ENCODE peak calls at places on chromosomes 4 and X, in four cellular contexts. One of them, this sample, is unnamed.
A peak's percentile ranks its signal among the peaks of the same experiment; 100 is the strongest.

GRCh38 chr4:4984186-4984585 is 35.1 kb downstream of the CYTL1 start:
- DNase-seq in lung: no peak
- DNase-seq in tibial nerve: no peak
- DNase-seq in adrenal gland: no peak
- DNase-seq in this sample: no peak

GRCh38 chr4:8675383-8675782 is 82.8 kb downstream of the CPZ start:
- DNase-seq in tibial nerve: no peak
- DNase-seq in lung: no peak
- DNase-seq in adrenal gland: no peak
- DNase-seq in this sample: no peak

GRCh38 chr4:10962246-10962645 is 277.7 kb upstream of the CLNK start:
- DNase-seq in tibial nerve: no peak
- DNase-seq in lung: no peak
- DNase-seq in adrenal gland: no peak
- DNase-seq in this sample: no peak

GRCh38 chrX:149630681-149631292 is 805 bp downstream of the TMEM185A start:
- DNase-seq in tibial nerve: no peak
- DNase-seq in adrenal gland: peak; percentile 29
- DNase-seq in lung: no peak
- DNase-seq in this sample: no peak

GRCh38 chr4:139760558-139760957 is 94.9 kb downstream of the MGST2 start:
- DNase-seq in lung: no peak
- DNase-seq in adrenal gland: no peak
- DNase-seq in tibial nerve: no peak
- DNase-seq in this sample: no peak

GRCh38 chr4:15149234-15149841 is 147.1 kb downstream of the CPEB2 start:
- DNase-seq in lung: no peak
- DNase-seq in adrenal gland: no peak
- DNase-seq in tibial nerve: no peak
- DNase-seq in this sample: no peak

GRCh38 chrX:71954458-71954857 is 43.8 kb downstream of the NHSL2 start:
- DNase-seq in lung: no peak
- DNase-seq in tibial nerve: no peak
- DNase-seq in adrenal gland: no peak
- DNase-seq in this sample: no peak

GRCh38 chrX:155682834-155683233 is 70.1 kb upstream of the TMLHE start:
- DNase-seq in tibial nerve: no peak
- DNase-seq in lung: no peak
- DNase-seq in adrenal gland: no peak
- DNase-seq in this sample: no peak

GRCh38 chrX:153519569-153520285 is 2.3 kb downstream of the ATP2B3 start:
- DNase-seq in lung: no peak
- DNase-seq in tibial nerve: no peak
- DNase-seq in adrenal gland: no peak
- DNase-seq in this sample: no peak

GRCh38 chr4:155197757-155198156 is 10.7 kb upstream of the NPY2R start:
- DNase-seq in lung: no peak
- DNase-seq in tibial nerve: no peak
- DNase-seq in adrenal gland: no peak
- DNase-seq in this sample: no peak

GRCh38 chrX:155873203-155873602 is 7.9 kb upstream of the VAMP7 start:
- DNase-seq in tibial nerve: no peak
- DNase-seq in adrenal gland: no peak
- DNase-seq in lung: no peak
- DNase-seq in this sample: no peak

GRCh38 chrX:151359931-151360871 is 36.8 kb upstream of the VMA21 start:
- DNase-seq in lung: no peak
- DNase-seq in adrenal gland: peak; percentile 40
- DNase-seq in tibial nerve: no peak
- DNase-seq in this sample: no peak

GRCh38 chr4:85867281-85867680 is 392.3 kb downstream of the ARHGAP24 start:
- DNase-seq in adrenal gland: no peak
- DNase-seq in tibial nerve: no peak
- DNase-seq in lung: no peak
- DNase-seq in this sample: no peak

GRCh38 chr4:18103876-18104275 is 82.3 kb upstream of the LCORL start:
- DNase-seq in adrenal gland: no peak
- DNase-seq in tibial nerve: no peak
- DNase-seq in lung: no peak
- DNase-seq in this sample: no peak

GRCh38 chr4:83010111-83010521 is 507 bp downstream of the LIN54 start:
- DNase-seq in lung: no peak
- DNase-seq in tibial nerve: no peak
- DNase-seq in adrenal gland: no peak
- DNase-seq in this sample: no peak

GRCh38 chr4:163332526-163333405 is at the start of gene NPY1R:
- DNase-seq in lung: peak; percentile 68
- DNase-seq in tibial nerve: peak; percentile 38
- DNase-seq in adrenal gland: peak; percentile 78
- DNase-seq in this sample: peak; percentile 17

GRCh38 chr4:133130171-133130570 is 18.9 kb upstream of the PCDH10 start:
- DNase-seq in adrenal gland: no peak
- DNase-seq in lung: no peak
- DNase-seq in tibial nerve: no peak
- DNase-seq in this sample: no peak

GRCh38 chr4:40552536-40552935 is 77.1 kb downstream of the RBM47 start:
- DNase-seq in tibial nerve: no peak
- DNase-seq in adrenal gland: no peak
- DNase-seq in lung: no peak
- DNase-seq in this sample: no peak

GRCh38 chr4:169024762-169025161 is 14.7 kb upstream of the CBR4 start:
- DNase-seq in adrenal gland: no peak
- DNase-seq in tibial nerve: no peak
- DNase-seq in lung: no peak
- DNase-seq in this sample: no peak

GRCh38 chr4:151766691-151767090 is 5.9 kb upstream of the GATB start:
- DNase-seq in tibial nerve: no peak
- DNase-seq in adrenal gland: no peak
- DNase-seq in lung: no peak
- DNase-seq in this sample: no peak

GRCh38 chr4:59597536-59598232 is 1602.4 kb upstream of the ADGRL3 start:
- DNase-seq in lung: no peak
- DNase-seq in adrenal gland: no peak
- DNase-seq in tibial nerve: no peak
- DNase-seq in this sample: no peak

GRCh38 chr4:8019396-8020365 is 80.0 kb upstream of the AFAP1 start:
- DNase-seq in lung: peak; percentile 38
- DNase-seq in tibial nerve: no peak
- DNase-seq in adrenal gland: no peak
- DNase-seq in this sample: no peak

GRCh38 chr4:78747328-78747946 is 28.7 kb upstream of the BMP2K start:
- DNase-seq in lung: no peak
- DNase-seq in tibial nerve: no peak
- DNase-seq in adrenal gland: no peak
- DNase-seq in this sample: peak; percentile 93

GRCh38 chrX:2609431-2610238 is 81.5 kb upstream of the CD99 start:
- DNase-seq in adrenal gland: no peak
- DNase-seq in tibial nerve: no peak
- DNase-seq in lung: no peak
- DNase-seq in this sample: no peak

GRCh38 chr4:21790437-21791029 is 158.0 kb downstream of the KCNIP4 start:
- DNase-seq in tibial nerve: no peak
- DNase-seq in lung: no peak
- DNase-seq in adrenal gland: no peak
- DNase-seq in this sample: no peak

GRCh38 chrX:54452920-54453319 is 12.7 kb downstream of the TSR2 start:
- DNase-seq in lung: no peak
- DNase-seq in adrenal gland: no peak
- DNase-seq in tibial nerve: no peak
- DNase-seq in this sample: no peak

GRCh38 chrX:31609130-31609529 is 537.3 kb upstream of the FTHL17 start:
- DNase-seq in tibial nerve: no peak
- DNase-seq in lung: no peak
- DNase-seq in adrenal gland: no peak
- DNase-seq in this sample: peak; percentile 88

GRCh38 chr4:72846280-72847111 is 223.0 kb downstream of the COX18 start:
- DNase-seq in adrenal gland: no peak
- DNase-seq in tibial nerve: no peak
- DNase-seq in lung: no peak
- DNase-seq in this sample: no peak

GRCh38 chrX:39324233-39324632 is 523.0 kb downstream of the MID1IP1 start:
- DNase-seq in tibial nerve: no peak
- DNase-seq in adrenal gland: no peak
- DNase-seq in lung: no peak
- DNase-seq in this sample: no peak
- TF ChIP-seq CTCF in tibial nerve: no peak
- TF ChIP-seq CTCF in adrenal gland: no peak
- TF ChIP-seq CTCF in lung: no peak
- TF ChIP-seq CTCF in this sample: no peak

DNA sequence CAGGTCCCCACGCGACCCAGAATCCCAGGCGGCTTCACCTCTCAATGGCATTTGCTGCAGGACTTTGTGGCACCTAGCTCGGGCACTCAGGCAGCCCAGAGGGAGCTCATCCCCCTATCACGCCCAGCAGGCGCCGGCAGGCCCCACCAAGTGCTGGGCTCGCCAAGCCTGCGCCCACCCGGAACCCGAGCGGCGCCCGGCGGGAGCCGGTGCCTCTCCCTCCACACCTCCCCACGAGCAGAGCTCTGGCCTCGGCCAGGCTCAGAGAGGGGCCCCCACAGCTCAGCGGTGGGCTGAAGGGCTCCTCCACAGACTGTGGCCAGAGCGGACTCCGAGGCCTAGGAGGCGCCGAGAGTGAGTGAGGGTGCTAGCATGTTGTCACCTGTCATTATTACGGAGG is 286.3 kb downstream of the PDHA2 start:
- DNase-seq in tibial nerve: no peak
- DNase-seq in adrenal gland: no peak
- DNase-seq in lung: no peak
- DNase-seq in this sample: no peak
- H3K4me3 ChIP-seq in tibial nerve: no peak overlapping the region
- H3K4me3 ChIP-seq in adrenal gland: no peak overlapping the region
- H3K4me3 ChIP-seq in lung: no peak overlapping the region
- H3K4me3 ChIP-seq in this sample: no peak overlapping the region

DNA sequence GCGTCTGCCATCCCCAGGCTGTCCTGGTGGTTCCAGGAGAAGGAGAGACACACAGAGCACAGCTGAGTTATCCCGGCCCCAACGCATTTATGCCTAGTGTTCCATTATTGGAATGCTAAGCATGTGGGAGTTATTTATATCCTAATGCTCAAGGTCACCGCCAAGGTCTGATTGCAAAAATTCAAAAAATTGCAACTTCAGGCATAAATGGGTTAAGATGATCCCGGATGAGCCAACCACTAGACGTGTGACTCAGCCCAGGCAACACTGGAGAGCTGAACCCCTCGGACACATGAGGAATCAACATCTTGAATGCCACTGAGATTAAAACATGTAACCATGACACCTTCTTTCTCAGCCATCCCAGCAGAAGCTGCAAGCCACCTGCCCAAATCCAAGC is 3.8 kb upstream of the ZCCHC4 start:
- DNase-seq in adrenal gland: no peak
- DNase-seq in lung: no peak
- DNase-seq in tibial nerve: no peak
- DNase-seq in this sample: no peak
- TF ChIP-seq CTCF in adrenal gland: no peak
- TF ChIP-seq CTCF in lung: no peak
- TF ChIP-seq CTCF in tibial nerve: no peak
- TF ChIP-seq CTCF in this sample: no peak

DNA sequence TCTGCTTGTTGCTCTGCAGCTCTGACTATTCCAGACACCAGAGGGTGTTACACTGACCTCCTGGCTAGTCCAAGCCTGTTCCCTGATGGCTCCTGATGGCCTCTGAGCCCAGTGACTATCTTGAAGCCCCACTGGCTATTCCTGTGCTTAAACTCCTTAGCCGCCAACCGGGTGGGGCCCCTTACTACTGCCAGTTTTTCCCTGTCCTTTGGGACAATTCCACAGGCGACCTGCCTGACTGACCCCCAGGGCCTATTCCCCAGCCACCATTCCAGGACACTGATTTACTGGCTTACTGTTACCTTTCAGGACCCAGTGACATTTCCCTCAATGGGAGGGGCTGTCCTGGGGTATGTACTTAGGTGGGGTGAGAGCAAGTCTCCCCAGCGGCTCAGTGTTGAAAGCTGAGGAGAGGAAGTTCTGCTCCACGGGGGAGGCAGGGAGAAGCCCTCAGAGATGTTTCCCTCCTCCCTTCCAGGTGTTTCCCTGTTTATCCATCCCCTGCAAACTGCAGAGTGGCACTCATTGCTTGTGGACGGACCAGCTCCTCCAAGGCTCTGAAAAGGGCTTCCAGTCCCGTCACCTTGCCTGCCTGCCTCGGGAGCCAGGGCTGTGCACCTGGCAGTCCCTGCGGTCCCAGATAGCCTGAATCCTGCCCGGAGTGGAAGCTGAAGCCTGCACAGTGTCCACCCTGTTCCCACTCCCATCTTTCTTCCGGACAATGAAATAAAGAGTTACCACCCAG is 4.0 kb downstream of the TIMP1 start:
- DNase-seq in tibial nerve: no peak
- DNase-seq in adrenal gland: no peak
- DNase-seq in lung: no peak
- DNase-seq in this sample: no peak
- H3K4me3 ChIP-seq in tibial nerve: no peak overlapping the region
- H3K4me3 ChIP-seq in adrenal gland: no peak overlapping the region
- H3K4me3 ChIP-seq in lung: no peak overlapping the region
- H3K4me3 ChIP-seq in this sample: no peak overlapping the region

GRCh38 chrX:17376381-17377046 is 1.5 kb downstream of the NHS start:
- DNase-seq in lung: no peak
- DNase-seq in tibial nerve: no peak
- DNase-seq in adrenal gland: peak; percentile 25
- DNase-seq in this sample: no peak

GRCh38 chrX:17374619-17375360 is at the start of gene NHS:
- DNase-seq in lung: peak; percentile 41
- DNase-seq in adrenal gland: peak; percentile 69
- DNase-seq in tibial nerve: peak; percentile 51
- DNase-seq in this sample: no peak

GRCh38 chrX:17377047-17377692 is 2.2 kb downstream of the NHS start:
- DNase-seq in lung: no peak
- DNase-seq in tibial nerve: peak; percentile 16
- DNase-seq in adrenal gland: peak; percentile 62
- DNase-seq in this sample: no peak

GRCh38 chrX:17375361-17375630 is 296 bp downstream of the NHS start:
- DNase-seq in lung: no peak
- DNase-seq in adrenal gland: no peak
- DNase-seq in tibial nerve: no peak
- DNase-seq in this sample: no peak

DNA sequence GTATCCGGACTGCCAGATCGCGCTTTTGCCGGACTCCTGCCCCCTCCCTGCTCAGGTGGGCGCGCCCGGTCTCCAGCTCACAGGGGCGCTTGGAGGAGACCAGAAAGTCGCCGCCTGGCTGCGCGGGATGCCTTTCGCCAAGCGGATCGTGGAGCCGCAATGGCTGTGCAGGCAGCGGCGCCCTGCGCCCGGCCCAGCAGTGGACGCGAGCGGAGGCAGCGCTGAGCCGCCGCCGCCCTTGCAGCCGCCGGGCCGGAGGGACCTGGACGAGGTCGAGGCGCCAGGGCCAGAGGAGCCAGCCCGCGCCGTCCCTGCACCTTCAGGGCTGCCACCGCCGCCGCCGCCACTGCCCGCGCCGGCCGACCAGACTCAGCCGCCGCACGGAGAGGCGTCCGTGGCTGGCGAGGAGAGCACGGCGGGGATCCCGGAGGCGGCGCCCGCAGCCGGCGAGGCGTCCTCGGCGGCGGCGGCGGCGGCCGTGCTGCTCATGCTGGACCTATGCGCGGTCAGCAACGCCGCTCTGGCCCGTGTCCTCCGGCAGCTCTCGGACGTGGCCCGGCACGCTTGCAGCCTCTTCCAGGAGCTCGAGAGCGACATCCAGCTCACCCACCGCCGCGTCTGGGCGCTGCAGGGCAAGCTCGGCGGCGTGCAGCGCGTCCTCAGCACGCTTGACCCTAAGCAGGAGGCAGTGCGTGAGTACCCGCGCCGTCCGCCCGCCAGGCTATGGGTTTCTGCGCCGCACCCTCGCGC is 806 bp downstream of the NHS start:
- DNase-seq in adrenal gland: peak; percentile 29
- DNase-seq in tibial nerve: peak; percentile 13
- DNase-seq in lung: no peak
- DNase-seq in this sample: no peak
- TF ChIP-seq CTCF in adrenal gland: no peak
- TF ChIP-seq CTCF in tibial nerve: no peak
- TF ChIP-seq CTCF in lung: no peak
- TF ChIP-seq CTCF in this sample: no peak